ENCODE peak calls at places on chromosomes 2 and 18, in four cellular contexts. W is stomach, O is IMR-90, Q is breast epithelium. G is an unnamed sample.

GRCh38 chr2:24971300-24971549 is 530 bp downstream of the DNAJC27 start:
- DNase-seq in W (peak; percentile 29), O (no peak), Q (no peak), G (no peak)

GRCh38 chr2:229410946-229411345 is 139.9 kb upstream of the PID1 start:
- DNase-seq in W (no peak), O (no peak), Q (no peak), G (no peak)

GRCh38 chr2:235003096-235003775 is 51.4 kb downstream of the SH3BP4 start:
- DNase-seq in W (no peak), O (no peak), Q (no peak), G (no peak)

GRCh38 chr18:13381907-13382682 is 163.5 kb downstream of the LDLRAD4 start:
- DNase-seq in W (peak; percentile 60), O (peak; percentile 21), Q (peak; percentile 82), G (no peak)

GRCh38 chr2:190860985-190861721 is 19.5 kb upstream of the GLS start:
- DNase-seq in W (no peak), O (peak; percentile 73), Q (no peak), G (peak; percentile 75)

GRCh38 chr2:155456222-155456621 is 757.7 kb downstream of the KCNJ3 start:
- DNase-seq in W (no peak), O (no peak), Q (no peak), G (peak; percentile 37)

GRCh38 chr2:144165599-144166250 is 354.2 kb downstream of the ZEB2 start:
- DNase-seq in W (no peak), O (peak; percentile 29), Q (no peak), G (no peak)

GRCh38 chr18:12842459-12843380 is 41.3 kb downstream of the PTPN2 start:
- DNase-seq in W (no peak), O (no peak), Q (no peak), G (peak; percentile 53)

GRCh38 chr2:163347982-163348842 is 387.6 kb downstream of the FIGN start:
- DNase-seq in W (peak; percentile 65), O (peak; percentile 87), Q (peak; percentile 71), G (peak; percentile 96)

GRCh38 chr2:199659207-199659606 is 191.8 kb downstream of the FTCDNL1 start:
- DNase-seq in W (no peak), O (peak; percentile 3), Q (no peak), G (peak; percentile 92)

GRCh38 chr2:111031546-111032484 is 88.9 kb upstream of the BCL2L11 start:
- DNase-seq in W (peak; percentile 23), O (no peak), Q (no peak), G (no peak)

GRCh38 chr2:230793573-230794359 is 71.0 kb upstream of the ITM2C start:
- DNase-seq in W (peak; percentile 70), O (peak; percentile 100), Q (peak; percentile 70), G (no peak)

GRCh38 chr2:170013802-170014551 is 164.0 kb upstream of the MYO3B start:
- DNase-seq in W (no peak), O (peak; percentile 10), Q (no peak), G (peak; percentile 67)

GRCh38 chr2:12619975-12620374 is 96.8 kb upstream of the TRIB2 start:
- DNase-seq in W (no peak), O (peak; percentile 92), Q (peak; percentile 85), G (no peak)

GRCh38 chr18:36155960-36156757 is 26.5 kb downstream of the ELP2 start:
- DNase-seq in W (no peak), O (peak; percentile 70), Q (no peak), G (no peak)

GRCh38 chr2:146523218-146523617 is 1321.6 kb upstream of the ACVR2A start:
- DNase-seq in W (no peak), O (peak; percentile 9), Q (no peak), G (no peak)

GRCh38 chr2:19632327-19633040 is 269.3 kb downstream of the TTC32 start:
- DNase-seq in W (no peak), O (no peak), Q (peak; percentile 85), G (no peak)

GRCh38 chr2:240581811-240582210 is 4.7 kb upstream of the CAPN10 start:
- DNase-seq in W (no peak), O (no peak), Q (no peak), G (no peak)

GRCh38 chr18:36516726-36517125 is 219.2 kb downstream of the FHOD3 start:
- DNase-seq in W (no peak), O (no peak), Q (no peak), G (no peak)

DNA sequence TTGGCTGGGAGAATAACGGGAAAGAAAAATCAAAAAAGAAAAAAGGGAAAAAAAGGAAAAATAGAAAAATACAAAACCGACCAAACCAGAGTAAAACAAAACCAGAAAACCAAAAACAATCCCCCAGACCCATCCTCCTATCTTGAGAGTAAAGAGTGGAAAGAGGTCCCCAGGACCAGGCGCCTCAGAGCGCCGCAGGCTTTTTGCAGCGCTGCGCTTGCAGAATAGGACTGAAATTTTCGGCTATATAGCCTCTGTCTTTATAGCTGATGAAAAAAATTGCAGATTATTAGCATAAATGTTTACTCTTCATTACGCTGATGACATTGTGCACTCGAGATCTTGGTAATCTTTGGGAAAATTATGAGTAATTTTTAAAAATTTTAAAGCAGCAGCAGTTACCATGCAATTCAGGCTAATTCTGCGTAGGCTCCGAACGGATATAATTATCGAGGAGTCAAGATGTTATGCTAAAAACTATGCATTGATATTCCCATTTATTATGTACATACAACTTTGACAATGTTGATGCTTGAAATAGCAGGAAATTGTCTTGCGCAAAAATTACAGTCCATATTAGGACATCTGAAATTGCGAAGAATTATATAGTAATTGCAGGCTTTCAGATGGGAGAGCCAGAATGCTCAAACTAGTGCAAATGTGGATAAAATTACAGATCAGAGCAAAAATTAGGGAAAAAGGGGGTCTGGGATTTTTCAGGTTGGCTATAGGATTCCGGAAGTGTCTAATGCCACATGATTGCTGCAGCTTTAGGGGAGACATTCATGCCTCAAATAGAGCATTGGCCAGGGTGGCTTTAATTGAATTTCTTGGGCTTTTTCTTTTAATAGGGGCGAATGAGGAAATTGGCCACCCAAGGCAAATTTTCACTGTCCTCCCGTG is 8.4 kb downstream of the DLX1 start:
- DNase-seq in W (no peak), O (no peak), Q (no peak), G (no peak)
- H3K4me1 ChIP-seq in W (peaks cover 43% of the 10 kb centered on the region), O (peaks cover 10% of the 10 kb centered on the region), Q (peaks cover 19% of the 10 kb centered on the region), G (peaks cover 9% of the 10 kb centered on the region)

GRCh38 chr18:48835745-48836191 is 115.0 kb downstream of the SMAD7 start:
- DNase-seq in W (no peak), O (no peak), Q (no peak), G (no peak)

GRCh38 chr18:48835119-48835518 is 115.6 kb downstream of the SMAD7 start:
- DNase-seq in W (no peak), O (no peak), Q (no peak), G (peak; percentile 37)

GRCh38 chr18:48834421-48835011 is 116.2 kb downstream of the SMAD7 start:
- DNase-seq in W (peak; percentile 56), O (peak; percentile 96), Q (peak; percentile 45), G (peak; percentile 80)

GRCh38 chr18:48832961-48833700 is 117.6 kb downstream of the SMAD7 start:
- DNase-seq in W (peak; percentile 45), O (peak; percentile 67), Q (peak; percentile 57), G (peak; percentile 76)

DNA sequence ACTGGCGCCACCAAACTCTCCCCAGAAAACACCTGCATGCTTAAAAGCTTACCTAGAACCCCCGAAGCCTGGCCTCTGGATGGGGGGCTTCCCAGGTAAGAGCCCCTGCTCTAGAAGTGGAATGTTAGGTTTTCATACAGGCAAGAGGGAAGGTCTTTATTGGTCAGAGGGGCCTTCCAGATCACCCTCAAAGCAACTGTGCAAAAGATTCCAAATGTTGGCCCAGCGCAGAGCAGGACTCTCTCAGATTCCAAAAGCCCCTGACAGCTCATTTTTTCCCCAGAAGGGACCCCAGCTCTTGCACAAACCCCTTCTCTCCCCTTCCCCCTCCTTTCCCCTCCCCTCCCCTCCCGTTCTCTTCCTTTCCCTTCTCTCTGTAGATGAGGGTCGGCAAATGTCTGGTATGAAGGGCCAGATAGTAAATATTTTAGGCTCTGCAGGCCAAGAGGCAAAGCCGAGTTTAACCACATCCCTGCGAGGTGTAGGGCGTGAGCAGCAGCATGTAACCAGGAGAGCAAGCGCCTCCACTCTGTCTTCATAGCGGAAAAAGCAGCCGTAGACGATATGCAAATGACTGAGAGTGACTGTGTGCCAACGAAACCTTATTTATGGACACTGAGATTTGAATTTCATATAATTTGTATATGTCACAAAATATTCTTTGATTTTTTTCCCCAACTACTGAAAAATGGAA is 116.9 kb downstream of the SMAD7 start:
- DNase-seq in W (peak; percentile 11), O (peak; percentile 23), Q (no peak), G (peak; percentile 38)
- H3K4me3 ChIP-seq in W (peak overlapping the region; percentile 2), O (no peak overlapping the region), Q (no peak overlapping the region), G (no peak overlapping the region)

GRCh38 chr2:85746313-85747004 is 7.3 kb upstream of the ATOH8 start:
- DNase-seq in W (no peak), O (no peak), Q (no peak), G (no peak)
- H3K27ac ChIP-seq in W (peak overlapping the region; percentile 93), O (no peak overlapping the region), Q (peak overlapping the region; percentile 80), G (no peak overlapping the region)

DNA sequence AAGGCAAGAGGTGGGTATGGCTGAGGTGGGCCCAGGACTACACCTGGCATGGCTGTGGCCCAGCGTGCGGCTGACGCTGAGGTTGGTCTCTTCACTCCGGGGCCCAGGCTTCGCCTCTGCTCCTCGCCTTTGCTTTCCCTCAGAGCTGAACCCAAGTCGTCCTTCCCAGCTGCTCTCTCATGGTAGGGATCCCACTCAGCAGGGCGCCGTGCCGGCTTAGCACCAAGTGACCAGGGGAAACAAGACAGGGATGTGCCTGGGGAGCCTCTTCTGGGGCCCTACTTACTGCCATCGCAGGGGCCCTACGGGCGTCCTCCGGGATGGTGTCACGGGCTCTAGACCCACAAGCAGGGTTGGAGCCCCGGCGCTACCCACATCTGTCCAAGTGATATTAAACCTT is 138.1 kb upstream of the ALKAL2 start:
- DNase-seq in W (no peak), O (no peak), Q (peak; percentile 3), G (peak; percentile 41)
- H3K4me1 ChIP-seq in W (no peaks in the 10 kb centered on the region), O (no peaks in the 10 kb centered on the region), Q (no peaks in the 10 kb centered on the region), G (no peaks in the 10 kb centered on the region)

DNA sequence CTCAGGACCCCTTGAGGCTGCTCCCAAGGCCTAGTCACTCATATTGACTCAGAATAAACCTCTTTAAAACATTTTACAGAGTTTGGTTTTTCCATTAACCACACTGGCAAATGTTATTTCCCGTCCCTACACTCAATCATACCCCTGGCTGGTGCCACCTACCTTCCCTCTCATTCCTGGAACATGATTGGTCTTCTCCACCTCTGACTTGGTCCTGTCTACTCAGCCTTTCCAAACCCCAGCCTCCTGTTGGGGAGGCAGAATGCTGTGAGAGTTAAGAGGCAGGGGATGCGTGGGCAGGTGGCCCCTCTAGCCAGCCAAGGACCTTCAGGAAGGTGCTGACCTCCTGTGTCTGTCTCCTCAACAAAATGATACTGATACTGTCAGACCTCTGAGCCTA is 149.3 kb downstream of the CABLES1 start:
- DNase-seq in W (no peak), O (no peak), Q (no peak), G (peak; percentile 71)
- H3K4me3 ChIP-seq in W (no peak overlapping the region), O (no peak overlapping the region), Q (no peak overlapping the region), G (peak overlapping the region; percentile 69)

DNA sequence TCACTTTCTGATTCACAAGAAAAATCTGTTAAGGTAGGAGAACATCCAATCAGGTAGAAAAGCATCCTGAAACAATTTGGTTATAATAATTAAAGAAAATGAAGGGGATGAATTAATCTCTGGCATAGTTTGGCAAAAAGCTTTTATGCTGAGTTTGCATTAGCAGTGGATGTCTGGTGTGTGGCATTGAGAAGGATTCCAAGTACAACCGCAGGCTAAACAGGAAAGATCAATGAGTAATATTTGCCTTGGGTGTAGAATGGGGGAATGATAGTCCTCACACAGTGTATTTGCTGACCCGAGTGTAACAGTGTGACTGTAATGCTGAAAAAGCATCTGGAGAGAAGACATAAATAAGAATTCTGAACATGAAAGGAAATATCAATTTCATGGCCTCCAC is 68.3 kb upstream of the SESTD1 start:
- DNase-seq in W (no peak), O (peak; percentile 26), Q (no peak), G (no peak)
- H3K27ac ChIP-seq in W (no peak overlapping the region), O (no peak overlapping the region), Q (no peak overlapping the region), G (no peak overlapping the region)

G was measured in endodermal cell.